ENCODE peak calls at places on chromosomes 4 and X, in six cellular contexts. One of them, this sample, is unnamed.

GRCh38 chr4:184413227-184414064 is 60.9 kb downstream of the IRF2 start:
- DNase-seq in colonic mucosa: peak; percentile 37
- DNase-seq in psoas muscle: no peak
- DNase-seq in prostate gland: no peak
- DNase-seq in epithelial cell of esophagus: no peak
- DNase-seq in A549: no peak
- DNase-seq in this sample: no peak

GRCh38 chr4:68433582-68433981 is 13.7 kb upstream of the TMPRSS11E start:
- DNase-seq in A549: no peak
- DNase-seq in psoas muscle: no peak
- DNase-seq in colonic mucosa: no peak
- DNase-seq in epithelial cell of esophagus: peak; percentile 44
- DNase-seq in prostate gland: no peak
- DNase-seq in this sample: no peak

GRCh38 chr4:2352729-2353221 is 65.7 kb downstream of the ZFYVE28 start:
- DNase-seq in prostate gland: no peak
- DNase-seq in colonic mucosa: no peak
- DNase-seq in psoas muscle: no peak
- DNase-seq in epithelial cell of esophagus: no peak
- DNase-seq in A549: no peak
- DNase-seq in this sample: no peak

GRCh38 chr4:140861359-140862181 is 105.4 kb upstream of the TBC1D9 start:
- DNase-seq in prostate gland: peak; percentile 81
- DNase-seq in psoas muscle: peak; percentile 14
- DNase-seq in colonic mucosa: peak; percentile 62
- DNase-seq in A549: peak; percentile 80
- DNase-seq in epithelial cell of esophagus: peak; percentile 87
- DNase-seq in this sample: peak; percentile 46

GRCh38 chr4:145788765-145789164 is 108.8 kb downstream of the C4orf51 start:
- DNase-seq in epithelial cell of esophagus: no peak
- DNase-seq in prostate gland: no peak
- DNase-seq in psoas muscle: no peak
- DNase-seq in A549: no peak
- DNase-seq in colonic mucosa: no peak
- DNase-seq in this sample: no peak

GRCh38 chr4:52837716-52838558 is 24.2 kb upstream of the RASL11B start:
- DNase-seq in colonic mucosa: no peak
- DNase-seq in psoas muscle: no peak
- DNase-seq in prostate gland: peak; percentile 54
- DNase-seq in A549: no peak
- DNase-seq in epithelial cell of esophagus: peak; percentile 98
- DNase-seq in this sample: no peak

GRCh38 chr4:139639654-139640053 is 26.0 kb upstream of the MGST2 start:
- DNase-seq in psoas muscle: peak; percentile 46
- DNase-seq in prostate gland: no peak
- DNase-seq in A549: no peak
- DNase-seq in epithelial cell of esophagus: no peak
- DNase-seq in colonic mucosa: no peak
- DNase-seq in this sample: no peak

GRCh38 chr4:151687021-151687640 is 73.7 kb downstream of the GATB start:
- DNase-seq in colonic mucosa: no peak
- DNase-seq in A549: no peak
- DNase-seq in epithelial cell of esophagus: no peak
- DNase-seq in psoas muscle: no peak
- DNase-seq in prostate gland: no peak
- DNase-seq in this sample: no peak

GRCh38 chr4:138875886-138876608 is 139.5 kb upstream of the NOCT start:
- DNase-seq in prostate gland: no peak
- DNase-seq in epithelial cell of esophagus: peak; percentile 87
- DNase-seq in psoas muscle: no peak
- DNase-seq in colonic mucosa: no peak
- DNase-seq in A549: peak; percentile 67
- DNase-seq in this sample: no peak

GRCh38 chr4:38180456-38180855 is 220.3 kb downstream of the PTTG2 start:
- DNase-seq in colonic mucosa: no peak
- DNase-seq in prostate gland: no peak
- DNase-seq in A549: no peak
- DNase-seq in psoas muscle: no peak
- DNase-seq in epithelial cell of esophagus: peak; percentile 38
- DNase-seq in this sample: no peak

GRCh38 chr4:39466747-39467146 is 7.9 kb downstream of the LIAS start:
- DNase-seq in colonic mucosa: no peak
- DNase-seq in A549: peak; percentile 78
- DNase-seq in epithelial cell of esophagus: peak; percentile 51
- DNase-seq in psoas muscle: no peak
- DNase-seq in prostate gland: no peak
- DNase-seq in this sample: no peak

GRCh38 chr4:39521253-39521908 is 5.9 kb downstream of the UGDH start:
- DNase-seq in psoas muscle: no peak
- DNase-seq in prostate gland: no peak
- DNase-seq in epithelial cell of esophagus: no peak
- DNase-seq in colonic mucosa: no peak
- DNase-seq in A549: no peak
- DNase-seq in this sample: no peak

GRCh38 chr4:79455216-79455615 is 47.2 kb upstream of the GK2 start:
- DNase-seq in colonic mucosa: no peak
- DNase-seq in prostate gland: no peak
- DNase-seq in psoas muscle: no peak
- DNase-seq in epithelial cell of esophagus: no peak
- DNase-seq in A549: no peak
- DNase-seq in this sample: no peak

GRCh38 chrX:68945603-68946228 is 116.9 kb downstream of the EFNB1 start:
- DNase-seq in A549: peak; percentile 10
- DNase-seq in epithelial cell of esophagus: peak; percentile 39
- DNase-seq in prostate gland: no peak
- DNase-seq in psoas muscle: no peak
- DNase-seq in colonic mucosa: peak; percentile 23
- DNase-seq in this sample: no peak

GRCh38 chrX:35380808-35381700 is 417.1 kb upstream of the MAGEB16 start:
- DNase-seq in colonic mucosa: no peak
- DNase-seq in prostate gland: no peak
- DNase-seq in psoas muscle: no peak
- DNase-seq in epithelial cell of esophagus: peak; percentile 46
- DNase-seq in A549: peak; percentile 36
- DNase-seq in this sample: peak; percentile 11

GRCh38 chr4:107044170-107044569 is 8.1 kb upstream of the DKK2 start:
- DNase-seq in prostate gland: no peak
- DNase-seq in A549: no peak
- DNase-seq in psoas muscle: no peak
- DNase-seq in colonic mucosa: no peak
- DNase-seq in epithelial cell of esophagus: peak; percentile 21
- DNase-seq in this sample: no peak

GRCh38 chrX:48548871-48549270 is 9.4 kb downstream of the TBC1D25 start:
- DNase-seq in psoas muscle: no peak
- DNase-seq in A549: no peak
- DNase-seq in colonic mucosa: no peak
- DNase-seq in epithelial cell of esophagus: no peak
- DNase-seq in prostate gland: no peak
- DNase-seq in this sample: no peak

GRCh38 chr4:57074753-57075152 is 35.4 kb downstream of the IGFBP7 start:
- DNase-seq in prostate gland: no peak
- DNase-seq in colonic mucosa: no peak
- DNase-seq in psoas muscle: no peak
- DNase-seq in epithelial cell of esophagus: peak; percentile 97
- DNase-seq in A549: peak; percentile 36
- DNase-seq in this sample: no peak

GRCh38 chr4:24686866-24687672 is 102.7 kb upstream of the DHX15 start:
- DNase-seq in prostate gland: no peak
- DNase-seq in colonic mucosa: peak; percentile 54
- DNase-seq in psoas muscle: no peak
- DNase-seq in epithelial cell of esophagus: peak; percentile 78
- DNase-seq in A549: peak; percentile 27
- DNase-seq in this sample: peak; percentile 35

GRCh38 chrX:19332983-19333382 is 10.7 kb upstream of the PDHA1 start:
- DNase-seq in prostate gland: no peak
- DNase-seq in epithelial cell of esophagus: no peak
- DNase-seq in psoas muscle: peak; percentile 23
- DNase-seq in A549: no peak
- DNase-seq in colonic mucosa: no peak
- DNase-seq in this sample: no peak

GRCh38 chr4:168731006-168731636 is 234.3 kb downstream of the PALLD start:
- DNase-seq in prostate gland: no peak
- DNase-seq in psoas muscle: no peak
- DNase-seq in epithelial cell of esophagus: peak; percentile 24
- DNase-seq in colonic mucosa: no peak
- DNase-seq in A549: no peak
- DNase-seq in this sample: no peak

GRCh38 chrX:133794151-133794550 is 191.2 kb downstream of the GPC3 start:
- DNase-seq in epithelial cell of esophagus: no peak
- DNase-seq in colonic mucosa: no peak
- DNase-seq in psoas muscle: no peak
- DNase-seq in prostate gland: no peak
- DNase-seq in A549: no peak
- DNase-seq in this sample: no peak

GRCh38 chr4:108861339-108861738 is 98.5 kb upstream of the ETNPPL start:
- DNase-seq in epithelial cell of esophagus: peak; percentile 50
- DNase-seq in colonic mucosa: no peak
- DNase-seq in A549: no peak
- DNase-seq in psoas muscle: no peak
- DNase-seq in prostate gland: no peak
- DNase-seq in this sample: no peak

GRCh38 chr4:22410645-22411247 is 105.1 kb downstream of the ADGRA3 start:
- DNase-seq in A549: no peak
- DNase-seq in epithelial cell of esophagus: peak; percentile 15
- DNase-seq in colonic mucosa: no peak
- DNase-seq in prostate gland: no peak
- DNase-seq in psoas muscle: no peak
- DNase-seq in this sample: no peak

GRCh38 chr4:4986856-4987255 is 32.4 kb downstream of the CYTL1 start:
- DNase-seq in prostate gland: no peak
- DNase-seq in colonic mucosa: no peak
- DNase-seq in epithelial cell of esophagus: no peak
- DNase-seq in psoas muscle: no peak
- DNase-seq in A549: no peak
- DNase-seq in this sample: no peak

GRCh38 chrX:54495814-54496516 is at the start of gene FGD1:
- DNase-seq in prostate gland: peak; percentile 52
- DNase-seq in colonic mucosa: peak; percentile 75
- DNase-seq in psoas muscle: peak; percentile 73
- DNase-seq in A549: peak; percentile 64
- DNase-seq in epithelial cell of esophagus: peak; percentile 58
- DNase-seq in this sample: peak; percentile 71

GRCh38 chr4:23773884-23774636 is 115.8 kb downstream of the PPARGC1A start:
- DNase-seq in prostate gland: no peak
- DNase-seq in psoas muscle: no peak
- DNase-seq in colonic mucosa: no peak
- DNase-seq in epithelial cell of esophagus: no peak
- DNase-seq in A549: no peak
- DNase-seq in this sample: no peak

GRCh38 chrX:73400136-73400748 is 46.6 kb upstream of the CDX4 start:
- DNase-seq in prostate gland: no peak
- DNase-seq in epithelial cell of esophagus: no peak
- DNase-seq in A549: peak; percentile 12
- DNase-seq in psoas muscle: no peak
- DNase-seq in colonic mucosa: no peak
- DNase-seq in this sample: no peak
- TF ChIP-seq CTCF in prostate gland: no peak
- TF ChIP-seq CTCF in epithelial cell of esophagus: no peak
- TF ChIP-seq CTCF in A549: no peak
- TF ChIP-seq CTCF in psoas muscle: no peak
- TF ChIP-seq CTCF in colonic mucosa: no peak
- TF ChIP-seq CTCF in this sample: no peak

GRCh38 chr4:170193496-170193895 is 103.7 kb upstream of the AADAT start:
- DNase-seq in A549: no peak
- DNase-seq in colonic mucosa: no peak
- DNase-seq in psoas muscle: no peak
- DNase-seq in prostate gland: no peak
- DNase-seq in epithelial cell of esophagus: peak; percentile 68
- DNase-seq in this sample: no peak

GRCh38 chr4:170202721-170203120 is 113.0 kb upstream of the AADAT start:
- DNase-seq in colonic mucosa: no peak
- DNase-seq in prostate gland: no peak
- DNase-seq in psoas muscle: no peak
- DNase-seq in A549: no peak
- DNase-seq in epithelial cell of esophagus: no peak
- DNase-seq in this sample: no peak

GRCh38 chr4:170198742-170199141 is 109.0 kb upstream of the AADAT start:
- DNase-seq in A549: no peak
- DNase-seq in psoas muscle: no peak
- DNase-seq in colonic mucosa: no peak
- DNase-seq in prostate gland: no peak
- DNase-seq in epithelial cell of esophagus: peak; percentile 50
- DNase-seq in this sample: no peak
- TF ChIP-seq CTCF in A549: no peak
- TF ChIP-seq CTCF in psoas muscle: no peak
- TF ChIP-seq CTCF in colonic mucosa: no peak
- TF ChIP-seq CTCF in prostate gland: no peak
- TF ChIP-seq CTCF in epithelial cell of esophagus: peak; percentile 47
- TF ChIP-seq CTCF in this sample: no peak

GRCh38 chr4:129972257-129972656 is 876.3 kb downstream of the C4orf33 start:
- DNase-seq in colonic mucosa: no peak
- DNase-seq in prostate gland: no peak
- DNase-seq in psoas muscle: no peak
- DNase-seq in epithelial cell of esophagus: no peak
- DNase-seq in A549: no peak
- DNase-seq in this sample: no peak
- TF ChIP-seq CTCF in colonic mucosa: no peak
- TF ChIP-seq CTCF in prostate gland: no peak
- TF ChIP-seq CTCF in psoas muscle: no peak
- TF ChIP-seq CTCF in epithelial cell of esophagus: no peak
- TF ChIP-seq CTCF in A549: no peak
- TF ChIP-seq CTCF in this sample: no peak

DNA sequence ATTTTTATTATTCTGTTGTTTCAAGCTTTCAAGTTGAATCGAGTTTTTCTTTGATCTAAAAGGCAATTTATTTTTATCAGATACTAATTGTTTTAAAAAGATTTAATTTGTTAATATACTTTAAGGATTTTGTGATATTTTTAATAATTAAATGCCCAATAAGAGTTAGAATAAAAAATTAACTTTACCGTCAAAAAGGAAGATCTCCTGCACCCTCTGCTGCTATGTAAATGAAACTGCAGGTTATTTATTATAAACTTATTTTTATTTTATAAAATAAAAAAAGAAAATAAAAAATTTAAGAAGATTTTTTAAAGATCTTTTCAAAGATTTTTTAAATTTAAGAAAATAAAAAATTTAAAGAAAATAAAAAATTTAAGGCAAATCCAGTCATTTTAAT is 166.1 kb downstream of the CCSER1 start:
- DNase-seq in A549: peak; percentile 4
- DNase-seq in psoas muscle: no peak
- DNase-seq in colonic mucosa: no peak
- DNase-seq in epithelial cell of esophagus: peak; percentile 33
- DNase-seq in prostate gland: no peak
- DNase-seq in this sample: no peak
- TF ChIP-seq CTCF in A549: peak; percentile 40
- TF ChIP-seq CTCF in psoas muscle: peak; percentile 51
- TF ChIP-seq CTCF in colonic mucosa: peak; percentile 50
- TF ChIP-seq CTCF in epithelial cell of esophagus: peak; percentile 53
- TF ChIP-seq CTCF in prostate gland: peak; percentile 34
- TF ChIP-seq CTCF in this sample: no peak

GRCh38 chr4:88257726-88258125 is 26.6 kb downstream of the PPM1K start:
- DNase-seq in prostate gland: no peak
- DNase-seq in colonic mucosa: no peak
- DNase-seq in epithelial cell of esophagus: no peak
- DNase-seq in A549: no peak
- DNase-seq in psoas muscle: no peak
- DNase-seq in this sample: no peak

GRCh38 chr4:88251914-88252313 is 32.4 kb downstream of the PPM1K start:
- DNase-seq in prostate gland: no peak
- DNase-seq in A549: no peak
- DNase-seq in colonic mucosa: no peak
- DNase-seq in epithelial cell of esophagus: no peak
- DNase-seq in psoas muscle: no peak
- DNase-seq in this sample: no peak

GRCh38 chr4:88255111-88255510 is 29.2 kb downstream of the PPM1K start:
- DNase-seq in prostate gland: no peak
- DNase-seq in psoas muscle: no peak
- DNase-seq in epithelial cell of esophagus: no peak
- DNase-seq in A549: no peak
- DNase-seq in colonic mucosa: no peak
- DNase-seq in this sample: no peak
- TF ChIP-seq CTCF in prostate gland: no peak
- TF ChIP-seq CTCF in psoas muscle: no peak
- TF ChIP-seq CTCF in epithelial cell of esophagus: no peak
- TF ChIP-seq CTCF in A549: no peak
- TF ChIP-seq CTCF in colonic mucosa: no peak
- TF ChIP-seq CTCF in this sample: no peak

This sample was measured in GM20000.